ENCODE peak calls at places on chromosomes 3 and 15, in four cellular contexts. L, H, O and G are unnamed samples.

GRCh38 chr15:64149424-64150235 is 1.9 kb upstream of the SNX22 start:
- DNase-seq in L (no peak), H (no peak), O (no peak), G (no peak)

GRCh38 chr15:62752687-62753517 is 289.6 kb upstream of the TPM1 start:
- DNase-seq in L (no peak), H (no peak), O (no peak), G (no peak)

GRCh38 chr15:51076898-51077564 is 17.7 kb downstream of the TNFAIP8L3 start:
- DNase-seq in L (peak; percentile 12), H (peak; percentile 34), O (peak; percentile 91), G (peak; percentile 76)

GRCh38 chr3:183188895-183189462 is 26.4 kb upstream of the LAMP3 start:
- DNase-seq in L (peak; percentile 54), H (peak; percentile 47), O (no peak), G (no peak)

GRCh38 chr15:77402740-77403379 is 17.0 kb downstream of the PEAK1 start:
- DNase-seq in L (no peak), H (no peak), O (no peak), G (no peak)

GRCh38 chr15:95132774-95133173 is 901.4 kb downstream of the MCTP2 start:
- DNase-seq in L (no peak), H (no peak), O (no peak), G (no peak)

GRCh38 chr15:76183906-76184639 is 124.3 kb downstream of the TMEM266 start:
- DNase-seq in L (no peak), H (no peak), O (no peak), G (no peak)

GRCh38 chr15:96619171-96619570 is 288.7 kb downstream of the NR2F2 start:
- DNase-seq in L (no peak), H (no peak), O (no peak), G (no peak)

GRCh38 chr15:28084547-28084946 is 14.6 kb downstream of the OCA2 start:
- DNase-seq in L (no peak), H (no peak), O (no peak), G (no peak)

GRCh38 chr3:99878005-99878404 is 60.3 kb downstream of the CMSS1 start:
- DNase-seq in L (no peak), H (no peak), O (no peak), G (no peak)

GRCh38 chr15:29690765-29691475 is 131.3 kb downstream of the TJP1 start:
- DNase-seq in L (no peak), H (no peak), O (no peak), G (no peak)

GRCh38 chr3:124557433-124558232 is 172.6 kb upstream of the UMPS start:
- DNase-seq in L (no peak), H (peak; percentile 38), O (no peak), G (no peak)

GRCh38 chr3:32419766-32420137 is 28.1 kb downstream of the CMTM7 start:
- DNase-seq in L (no peak), H (no peak), O (no peak), G (no peak)

GRCh38 chr3:32422943-32423342 is 31.3 kb downstream of the CMTM7 start:
- DNase-seq in L (no peak), H (no peak), O (peak; percentile 75), G (no peak)

GRCh38 chr3:32421991-32422859 is 30.6 kb downstream of the CMTM7 start:
- DNase-seq in L (peak; percentile 35), H (peak; percentile 97), O (peak; percentile 86), G (peak; percentile 95)

GRCh38 chr3:32420138-32420981 is 28.7 kb downstream of the CMTM7 start:
- DNase-seq in L (no peak), H (peak; percentile 54), O (peak; percentile 79), G (no peak)

GRCh38 chr3:32421185-32421584 is 29.5 kb downstream of the CMTM7 start:
- DNase-seq in L (no peak), H (no peak), O (no peak), G (no peak)
- H3K4me3 ChIP-seq in L (no peak overlapping the region), H (no peak overlapping the region), O (no peak overlapping the region), G (no peak overlapping the region)

DNA sequence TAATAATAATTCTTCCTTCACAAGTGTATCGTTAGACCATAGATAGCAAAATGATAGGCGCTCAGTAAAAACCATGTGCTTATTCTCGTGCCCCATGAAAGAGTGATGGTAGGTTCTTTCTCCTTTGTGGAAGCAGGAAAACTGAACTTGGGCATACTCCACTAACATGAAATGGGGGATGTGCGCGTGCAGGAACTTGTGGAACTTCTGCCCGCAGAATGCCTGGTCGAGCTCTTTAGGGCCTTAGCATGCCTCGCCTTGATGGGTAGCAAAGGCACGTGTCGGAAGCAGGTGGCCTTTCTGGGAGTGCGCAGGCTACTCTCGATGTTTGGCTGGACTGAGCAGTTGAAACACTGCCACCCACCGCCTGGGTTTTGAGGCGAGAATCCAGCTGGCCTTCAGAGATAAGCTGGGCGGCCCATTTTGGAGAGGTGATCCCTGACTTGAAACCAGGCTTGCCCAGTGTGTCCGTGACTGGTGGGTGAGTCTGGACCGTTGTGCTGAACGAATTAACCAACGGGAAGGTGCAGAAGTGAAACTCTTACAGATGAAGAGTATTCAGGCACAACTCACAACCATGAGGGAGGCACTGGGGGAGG is 821 bp downstream of the PCCB start:
- DNase-seq in L (peak; percentile 86), H (peak; percentile 65), O (peak; percentile 87), G (peak; percentile 80)
- TF ChIP-seq CTCF in L (peak; percentile 39), H (no peak), O (no peak), G (no peak)

GRCh38 chr3:16442730-16443129 is 70.8 kb downstream of the RFTN1 start:
- DNase-seq in L (no peak), H (no peak), O (no peak), G (no peak)
- H3K4me3 ChIP-seq in L (no peak overlapping the region), H (no peak overlapping the region), O (no peak overlapping the region), G (no peak overlapping the region)

GRCh38 chr3:31095254-31095653 is 200.8 kb upstream of the GADL1 start:
- DNase-seq in L (no peak), H (no peak), O (no peak), G (no peak)

GRCh38 chr3:31094048-31094447 is 199.6 kb upstream of the GADL1 start:
- DNase-seq in L (no peak), H (no peak), O (no peak), G (no peak)

GRCh38 chr3:31092748-31093607 is 198.5 kb upstream of the GADL1 start:
- DNase-seq in L (no peak), H (no peak), O (no peak), G (no peak)

GRCh38 chr3:31093608-31093990 is 199.1 kb upstream of the GADL1 start:
- DNase-seq in L (no peak), H (no peak), O (no peak), G (no peak)

DNA sequence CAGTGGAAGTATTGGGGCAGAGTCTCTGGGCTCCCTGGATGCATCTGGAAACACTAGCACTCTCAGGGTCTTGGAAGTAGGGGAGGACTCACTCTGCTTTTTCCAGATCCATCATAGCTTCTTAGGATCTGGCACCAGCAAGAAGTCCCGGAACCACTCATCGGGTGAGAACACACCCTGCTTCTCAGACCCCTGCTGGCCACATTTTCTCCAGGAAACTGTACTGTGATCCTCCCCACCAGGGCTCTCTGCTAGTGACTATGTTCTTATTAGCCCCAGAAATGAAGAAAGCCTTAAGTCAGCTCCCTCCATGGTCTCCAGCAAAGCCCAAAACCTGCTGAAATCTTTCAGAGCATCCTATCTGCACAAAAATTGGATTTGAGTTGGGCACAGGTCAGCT is 197.3 kb upstream of the GADL1 start:
- DNase-seq in L (no peak), H (no peak), O (no peak), G (no peak)
- TF ChIP-seq CTCF in L (no peak), H (no peak), O (no peak), G (no peak)

GRCh38 chr3:48276856-48277641 is 36.1 kb downstream of the ZNF589 start:
- DNase-seq in L (no peak), H (no peak), O (no peak), G (no peak)
- H3K4me3 ChIP-seq in L (no peak overlapping the region), H (no peak overlapping the region), O (no peak overlapping the region), G (no peak overlapping the region)

DNA sequence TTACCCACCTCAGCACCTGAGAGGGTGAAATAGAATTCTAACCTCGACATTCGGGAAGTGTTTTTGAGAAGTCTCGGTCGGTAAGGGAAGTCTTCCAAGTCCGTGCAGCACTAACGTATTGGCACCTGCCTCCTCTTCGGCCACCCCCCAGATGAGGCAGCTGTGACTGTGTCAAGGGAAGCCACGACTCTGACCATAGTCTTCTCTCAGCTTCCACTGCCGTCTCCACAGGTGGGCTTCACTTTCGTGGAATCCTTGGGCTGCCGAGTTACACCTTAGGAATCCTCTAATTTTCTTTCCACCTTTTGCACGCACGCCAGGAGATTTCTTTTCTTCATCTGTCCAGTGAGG is 775 bp downstream of the CCNDBP1 start:
- DNase-seq in L (no peak), H (no peak), O (no peak), G (no peak)
- TF ChIP-seq CTCF in L (no peak), H (no peak), O (no peak), G (no peak)

DNA sequence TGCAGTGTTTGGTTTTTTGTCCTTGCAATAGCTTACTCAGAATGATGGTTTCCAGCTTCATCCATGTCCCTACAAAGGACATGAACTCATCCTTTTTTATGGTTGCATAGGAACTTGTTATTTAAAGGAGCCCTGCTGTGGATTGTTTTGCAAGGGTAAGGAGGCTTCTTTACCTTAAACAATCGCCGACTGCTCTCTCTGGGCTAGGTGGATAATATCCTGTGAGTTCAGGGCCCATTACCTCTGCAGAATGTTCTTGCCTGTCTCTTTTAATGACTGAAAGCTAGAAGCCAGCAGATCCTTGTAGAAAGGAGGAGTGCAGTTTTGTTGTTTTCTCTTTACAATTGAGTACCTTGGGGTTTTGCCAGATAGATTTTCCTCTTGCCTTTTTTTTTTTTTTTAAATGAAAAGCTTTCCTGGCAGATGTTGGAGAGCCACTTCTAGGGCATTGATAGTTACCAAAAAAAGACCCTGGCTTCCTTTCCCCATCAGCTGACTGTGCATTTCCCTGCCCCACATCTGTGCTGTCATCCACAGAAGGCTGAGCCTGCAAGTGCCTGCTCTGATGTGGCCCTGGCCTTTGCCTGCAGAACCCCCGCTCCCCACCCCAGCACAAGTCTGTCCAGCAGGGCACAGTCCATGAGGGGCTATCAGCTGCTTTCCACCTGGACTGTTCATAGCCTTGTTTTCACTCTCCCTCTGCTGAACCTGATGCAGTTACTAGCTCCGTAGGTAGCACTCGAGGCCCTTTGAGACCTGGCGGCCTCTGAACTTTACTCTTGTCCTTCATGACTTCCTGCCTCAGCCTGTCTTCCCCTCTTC is 113.1 kb downstream of the CHCHD6 start:
- DNase-seq in L (no peak), H (no peak), O (no peak), G (no peak)
- H3K4me3 ChIP-seq in L (no peak overlapping the region), H (no peak overlapping the region), O (no peak overlapping the region), G (no peak overlapping the region)

GRCh38 chr3:70360985-70361384 is 48.5 kb upstream of the MDFIC2 start:
- DNase-seq in L (no peak), H (no peak), O (no peak), G (no peak)

GRCh38 chr3:70359711-70360110 is 47.3 kb upstream of the MDFIC2 start:
- DNase-seq in L (no peak), H (no peak), O (no peak), G (no peak)

GRCh38 chr3:70358978-70359580 is 46.6 kb upstream of the MDFIC2 start:
- DNase-seq in L (no peak), H (no peak), O (no peak), G (no peak)
- TF ChIP-seq CTCF in L (peak; percentile 62), H (no peak), O (peak; percentile 38), G (peak; percentile 69)